ENCODE peak calls at places on chromosomes 3 and 15, in five cellular contexts. One of them, this sample, is unnamed.

GRCh38 chr3:18447720-18448119 is 22.6 kb upstream of the SATB1 start:
- DNase-seq in adrenal gland: no peak
- DNase-seq in heart left ventricle: no peak
- DNase-seq in breast epithelium: no peak
- DNase-seq in IMR-90: no peak
- DNase-seq in this sample: no peak

GRCh38 chr15:52392008-52392687 is 96.5 kb upstream of the MYO5C start:
- DNase-seq in adrenal gland: no peak
- DNase-seq in heart left ventricle: no peak
- DNase-seq in breast epithelium: no peak
- DNase-seq in IMR-90: peak; percentile 45
- DNase-seq in this sample: no peak

GRCh38 chr15:89419370-89419984 is 76.9 kb downstream of the RHCG start:
- DNase-seq in adrenal gland: peak; percentile 49
- DNase-seq in heart left ventricle: peak; percentile 41
- DNase-seq in breast epithelium: no peak
- DNase-seq in IMR-90: peak; percentile 27
- DNase-seq in this sample: peak; percentile 71

GRCh38 chr3:169755488-169755887 is 9.4 kb downstream of the TERC start:
- DNase-seq in adrenal gland: no peak
- DNase-seq in heart left ventricle: no peak
- DNase-seq in breast epithelium: no peak
- DNase-seq in IMR-90: no peak
- DNase-seq in this sample: no peak

GRCh38 chr3:188962253-188963247 is 209.2 kb upstream of the TPRG1 start:
- DNase-seq in adrenal gland: no peak
- DNase-seq in heart left ventricle: no peak
- DNase-seq in breast epithelium: no peak
- DNase-seq in IMR-90: no peak
- DNase-seq in this sample: no peak

GRCh38 chr15:96135166-96136093 is 195.1 kb upstream of the NR2F2 start:
- DNase-seq in adrenal gland: no peak
- DNase-seq in heart left ventricle: no peak
- DNase-seq in breast epithelium: no peak
- DNase-seq in IMR-90: no peak
- DNase-seq in this sample: no peak

GRCh38 chr15:41495736-41496599 is 2.3 kb downstream of the ITPKA start:
- DNase-seq in adrenal gland: no peak
- DNase-seq in heart left ventricle: no peak
- DNase-seq in breast epithelium: no peak
- DNase-seq in IMR-90: no peak
- DNase-seq in this sample: peak; percentile 59

GRCh38 chr15:65399001-65399706 is 21.4 kb upstream of the IGDCC3 start:
- DNase-seq in adrenal gland: no peak
- DNase-seq in heart left ventricle: no peak
- DNase-seq in breast epithelium: no peak
- DNase-seq in IMR-90: no peak
- DNase-seq in this sample: no peak

GRCh38 chr3:4987374-4988296 is 8.4 kb downstream of the BHLHE40 start:
- DNase-seq in adrenal gland: no peak
- DNase-seq in heart left ventricle: no peak
- DNase-seq in breast epithelium: no peak
- DNase-seq in IMR-90: no peak
- DNase-seq in this sample: no peak

GRCh38 chr15:80710635-80711553 is 15.8 kb downstream of the ABHD17C start:
- DNase-seq in adrenal gland: no peak
- DNase-seq in heart left ventricle: no peak
- DNase-seq in breast epithelium: no peak
- DNase-seq in IMR-90: peak; percentile 63
- DNase-seq in this sample: no peak

GRCh38 chr3:127767126-127767525 is 55.2 kb downstream of the MGLL start:
- DNase-seq in adrenal gland: no peak
- DNase-seq in heart left ventricle: no peak
- DNase-seq in breast epithelium: no peak
- DNase-seq in IMR-90: no peak
- DNase-seq in this sample: peak; percentile 59

GRCh38 chr15:63480441-63480821 is 24.0 kb upstream of the USP3 start:
- DNase-seq in adrenal gland: peak; percentile 16
- DNase-seq in heart left ventricle: no peak
- DNase-seq in breast epithelium: no peak
- DNase-seq in IMR-90: no peak
- DNase-seq in this sample: no peak

GRCh38 chr15:85751731-85752421 is 42.8 kb downstream of the KLHL25 start:
- DNase-seq in adrenal gland: peak; percentile 13
- DNase-seq in heart left ventricle: peak; percentile 41
- DNase-seq in breast epithelium: peak; percentile 7
- DNase-seq in IMR-90: no peak
- DNase-seq in this sample: peak; percentile 16

GRCh38 chr3:196553551-196553950 is 14.8 kb downstream of the WDR53 start:
- DNase-seq in adrenal gland: no peak
- DNase-seq in heart left ventricle: no peak
- DNase-seq in breast epithelium: no peak
- DNase-seq in IMR-90: no peak
- DNase-seq in this sample: no peak
- TF ChIP-seq POLR2A in adrenal gland: no peak
- TF ChIP-seq POLR2A in heart left ventricle: no peak
- TF ChIP-seq POLR2A in breast epithelium: no peak
- TF ChIP-seq POLR2A in IMR-90: no peak
- TF ChIP-seq POLR2A in this sample: no peak

GRCh38 chr3:63964287-63965073 is 52.3 kb upstream of the SCAANT1 start:
- DNase-seq in adrenal gland: no peak
- DNase-seq in heart left ventricle: no peak
- DNase-seq in breast epithelium: no peak
- DNase-seq in IMR-90: no peak
- DNase-seq in this sample: no peak

GRCh38 chr3:63955036-63955650 is 43.0 kb upstream of the SCAANT1 start:
- DNase-seq in adrenal gland: no peak
- DNase-seq in heart left ventricle: no peak
- DNase-seq in breast epithelium: no peak
- DNase-seq in IMR-90: no peak
- DNase-seq in this sample: no peak

GRCh38 chr3:63955830-63956545 is 43.8 kb upstream of the SCAANT1 start:
- DNase-seq in adrenal gland: no peak
- DNase-seq in heart left ventricle: no peak
- DNase-seq in breast epithelium: no peak
- DNase-seq in IMR-90: no peak
- DNase-seq in this sample: no peak

GRCh38 chr3:63961891-63962290 is 49.7 kb upstream of the SCAANT1 start:
- DNase-seq in adrenal gland: no peak
- DNase-seq in heart left ventricle: no peak
- DNase-seq in breast epithelium: no peak
- DNase-seq in IMR-90: peak; percentile 68
- DNase-seq in this sample: peak; percentile 46

GRCh38 chr3:63960048-63960711 is 48.0 kb upstream of the SCAANT1 start:
- DNase-seq in adrenal gland: peak; percentile 56
- DNase-seq in heart left ventricle: no peak
- DNase-seq in breast epithelium: no peak
- DNase-seq in IMR-90: peak; percentile 84
- DNase-seq in this sample: peak; percentile 55
- H3K4me3 ChIP-seq in adrenal gland: peak overlapping the region; percentile 40
- H3K4me3 ChIP-seq in heart left ventricle: peak overlapping the region; percentile 47
- H3K4me3 ChIP-seq in breast epithelium: peak overlapping the region; percentile 16
- H3K4me3 ChIP-seq in IMR-90: no peak overlapping the region
- H3K4me3 ChIP-seq in this sample: no peak overlapping the region

GRCh38 chr3:46865546-46865945 is 2.3 kb upstream of the MYL3 start:
- DNase-seq in adrenal gland: no peak
- DNase-seq in heart left ventricle: peak; percentile 29
- DNase-seq in breast epithelium: no peak
- DNase-seq in IMR-90: no peak
- DNase-seq in this sample: no peak
- H3K4me1 ChIP-seq in adrenal gland: peaks cover 14% of the 10 kb centered on the region
- H3K4me1 ChIP-seq in heart left ventricle: peaks cover 76% of the 10 kb centered on the region
- H3K4me1 ChIP-seq in breast epithelium: peaks cover 30% of the 10 kb centered on the region
- H3K4me1 ChIP-seq in IMR-90: no peaks in the 10 kb centered on the region
- H3K4me1 ChIP-seq in this sample: peaks cover 22% of the 10 kb centered on the region

DNA sequence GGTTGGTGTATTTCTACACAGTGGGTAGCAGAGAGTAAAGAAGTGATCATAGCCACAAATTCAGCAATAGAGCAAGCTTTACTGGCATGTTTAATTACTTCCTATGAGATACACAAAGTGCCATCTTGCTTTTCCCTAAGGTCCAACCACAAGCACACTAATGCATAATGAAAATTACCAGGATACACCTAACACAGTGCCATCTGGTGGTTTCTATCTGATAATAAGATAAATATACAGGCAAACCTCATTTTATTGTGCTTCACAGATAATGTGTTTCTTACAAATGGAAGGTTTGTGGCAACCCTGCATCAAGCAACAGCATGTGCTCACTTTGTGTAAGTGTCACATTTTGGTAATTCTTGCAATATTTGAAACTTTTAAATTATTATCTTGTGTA is 223.0 kb downstream of the NSUN3 start:
- DNase-seq in adrenal gland: no peak
- DNase-seq in heart left ventricle: no peak
- DNase-seq in breast epithelium: no peak
- DNase-seq in IMR-90: no peak
- DNase-seq in this sample: no peak
- TF ChIP-seq POLR2A in adrenal gland: no peak
- TF ChIP-seq POLR2A in heart left ventricle: no peak
- TF ChIP-seq POLR2A in breast epithelium: no peak
- TF ChIP-seq POLR2A in IMR-90: no peak
- TF ChIP-seq POLR2A in this sample: no peak

This sample was measured in body of pancreas.